ENCODE peak calls at places on chromosomes 1 and 21, in four cellular contexts. E is stomach, B is sigmoid colon, R is ovary. U is an unnamed sample. For H3K4me1 and H3K36me3, the result is how much of the 10 kb centered on the place peaks cover.

GRCh38 chr21:38985423-38986378 is 180.0 kb downstream of the ETS2 start:
- DNase-seq in R (peak), B (peak), E (peak), U (peak)

GRCh38 chr1:191888996-191889622 is 269.2 kb upstream of the RGS18 start:
- DNase-seq in R (peak), B (no peak), E (no peak), U (no peak)

GRCh38 chr1:156898151-156898550 is 4.6 kb downstream of the PEAR1 start:
- DNase-seq in E (peak), B (peak), R (peak), U (no peak)

GRCh38 chr1:61141288-61142044 is 59.1 kb downstream of the NFIA start:
- DNase-seq in R (no peak), B (no peak), E (no peak), U (no peak)

GRCh38 chr1:201718346-201719202 is 110.4 kb upstream of the IPO9 start:
- DNase-seq in B (peak), R (no peak), E (no peak), U (no peak)

GRCh38 chr1:107548276-107548675 is 407.4 kb downstream of the NTNG1 start:
- DNase-seq in B (no peak), R (no peak), E (no peak), U (no peak)

GRCh38 chr21:42711667-42712066 is 58.2 kb downstream of the PDE9A start:
- DNase-seq in E (no peak), R (no peak), B (no peak), U (no peak)

GRCh38 chr1:89763649-89763986 is 57.2 kb upstream of the LRRC8D start:
- DNase-seq in E (no peak), R (no peak), B (no peak), U (no peak)

GRCh38 chr1:78468511-78468910 is 22.3 kb upstream of the PTGFR start:
- DNase-seq in R (no peak), B (no peak), E (no peak), U (no peak)

GRCh38 chr1:75134939-75135828 is 996 bp downstream of the LHX8 start:
- DNase-seq in R (no peak), E (no peak), B (peak), U (no peak)

GRCh38 chr1:234546890-234547788 is 62.8 kb downstream of the IRF2BP2 start:
- DNase-seq in E (no peak), R (no peak), B (peak), U (no peak)

GRCh38 chr1:2412395-2412772 is at the start of gene PEX10:
- DNase-seq in R (peak), B (peak), E (peak), U (peak)
- H3K4me1 ChIP-seq in R (under half), B (under half), E (half or more), U (under half)

GRCh38 chr1:22521692-22522091 is 41.6 kb upstream of the EPHA8 start:
- DNase-seq in R (no peak), B (no peak), E (no peak), U (no peak)
- H3K36me3 ChIP-seq in R (under half), B (half or more), E (half or more), U (half or more)

DNA sequence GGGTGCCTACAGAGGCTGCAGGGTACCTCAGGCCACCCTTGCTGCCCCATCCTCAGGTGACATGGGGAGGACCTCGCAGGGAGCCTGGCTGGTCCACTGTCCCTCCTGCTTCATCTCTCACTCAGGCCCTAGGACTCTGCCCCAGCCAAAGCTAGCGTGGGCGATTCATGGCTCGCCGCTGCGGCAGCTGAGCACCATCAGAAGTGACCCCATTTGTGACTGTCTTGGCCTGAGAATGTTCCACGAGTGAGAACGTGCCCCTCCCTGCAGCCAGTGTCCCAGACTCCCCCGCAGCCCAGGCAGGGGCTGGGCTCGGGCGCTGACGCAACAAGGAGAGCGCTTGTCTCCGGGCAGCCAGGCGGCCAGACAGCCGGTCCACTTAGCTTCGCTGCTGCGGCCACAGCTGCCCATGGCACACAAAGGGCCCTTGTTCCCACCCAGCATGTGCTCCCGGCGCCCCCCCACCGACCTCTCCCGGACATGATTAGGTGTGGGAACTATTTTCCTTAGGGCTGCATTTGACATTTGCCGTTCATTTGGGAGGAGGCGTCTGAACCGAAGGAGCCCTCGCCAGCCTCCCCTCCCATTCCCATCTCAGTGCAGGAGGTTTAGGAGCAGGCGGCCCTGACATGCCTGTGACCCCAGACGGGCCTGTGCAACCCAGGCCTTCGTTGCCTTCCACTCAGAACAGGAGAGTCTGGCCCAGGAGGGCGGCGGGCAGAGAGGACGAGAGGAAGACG is 19.3 kb upstream of the POFUT2 start:
- DNase-seq in R (peak), E (peak), B (peak), U (peak)
- TF ChIP-seq EP300 in R (peak), E (peak), B (peak), U (peak)

DNA sequence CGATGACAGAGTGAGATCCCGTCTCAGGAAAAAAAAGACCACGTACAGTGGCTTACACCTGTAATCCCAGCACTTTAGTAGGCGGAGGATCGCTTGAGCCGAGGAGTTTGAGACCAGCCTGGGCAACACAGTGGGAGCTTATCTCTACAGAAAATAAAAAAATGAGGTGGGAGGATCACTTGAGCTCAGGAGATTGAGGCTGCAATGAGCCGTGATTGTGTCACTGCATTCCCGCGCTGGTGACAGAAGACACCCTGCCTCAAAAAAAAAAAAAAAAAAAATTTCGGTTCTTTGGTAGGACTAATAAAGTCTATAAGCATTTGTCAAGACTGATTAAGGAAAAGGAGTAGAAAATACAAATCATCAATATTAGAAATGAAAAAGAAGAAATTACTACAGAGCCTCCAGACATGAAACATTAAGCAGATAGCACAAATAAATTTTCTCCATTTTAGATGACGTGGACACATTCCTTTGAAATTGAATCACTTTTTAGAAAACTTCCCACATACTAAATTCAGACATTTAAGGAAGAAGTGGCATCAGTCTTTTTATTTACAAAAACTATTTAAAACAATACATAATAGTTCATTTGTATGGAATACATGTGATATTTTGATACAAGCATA is 30.4 kb downstream of the MORC3 start:
- DNase-seq in B (no peak), E (no peak), R (no peak), U (no peak)
- H3K4me1 ChIP-seq in B (under half), E (under half), R (under half), U (under half)

GRCh38 chr1:64645742-64646141 is 99.1 kb upstream of the RAVER2 start:
- DNase-seq in E (no peak), B (no peak), R (no peak), U (no peak)
- H3K36me3 ChIP-seq in E (under half), B (under half), R (under half), U (under half)